ENCODE peak calls at places on chromosomes 3 and 15, in seven cellular contexts. One of them, this sample, is unnamed.

GRCh38 chr3:50662408-50662807 is 12.3 kb upstream of the DOCK3 start:
- DNase-seq in K562: no peak
- DNase-seq in tibial nerve: no peak
- DNase-seq in tibial artery: no peak
- DNase-seq in mucosa of descending colon: no peak
- DNase-seq in CD8-positive, alpha-beta T cell: no peak
- DNase-seq in MM.1S: no peak
- DNase-seq in this sample: no peak

GRCh38 chr3:55476515-55476914 is 10.6 kb downstream of the WNT5A start:
- DNase-seq in K562: no peak
- DNase-seq in tibial nerve: no peak
- DNase-seq in tibial artery: no peak
- DNase-seq in mucosa of descending colon: no peak
- DNase-seq in CD8-positive, alpha-beta T cell: no peak
- DNase-seq in MM.1S: no peak
- DNase-seq in this sample: no peak

GRCh38 chr15:60844431-60845174 is 365.7 kb upstream of the ICE2 start:
- DNase-seq in K562: no peak
- DNase-seq in tibial nerve: no peak
- DNase-seq in tibial artery: no peak
- DNase-seq in mucosa of descending colon: peak; percentile 49
- DNase-seq in CD8-positive, alpha-beta T cell: peak; percentile 56
- DNase-seq in MM.1S: no peak
- DNase-seq in this sample: no peak

GRCh38 chr3:52774901-52775864 is 2.2 kb upstream of the ITIH1 start:
- DNase-seq in K562: no peak
- DNase-seq in tibial nerve: peak; percentile 13
- DNase-seq in tibial artery: no peak
- DNase-seq in mucosa of descending colon: peak; percentile 42
- DNase-seq in CD8-positive, alpha-beta T cell: no peak
- DNase-seq in MM.1S: no peak
- DNase-seq in this sample: no peak

GRCh38 chr15:98635848-98636247 is 12.5 kb upstream of the IGF1R start:
- DNase-seq in K562: no peak
- DNase-seq in tibial nerve: no peak
- DNase-seq in tibial artery: no peak
- DNase-seq in mucosa of descending colon: no peak
- DNase-seq in CD8-positive, alpha-beta T cell: no peak
- DNase-seq in MM.1S: no peak
- DNase-seq in this sample: no peak

GRCh38 chr3:160685144-160685766 is 8.3 kb downstream of the ARL14 start:
- DNase-seq in K562: no peak
- DNase-seq in tibial nerve: no peak
- DNase-seq in tibial artery: no peak
- DNase-seq in mucosa of descending colon: no peak
- DNase-seq in CD8-positive, alpha-beta T cell: no peak
- DNase-seq in MM.1S: no peak
- DNase-seq in this sample: no peak

GRCh38 chr3:59424268-59425010 is 374.6 kb upstream of the CFAP20DC start:
- DNase-seq in K562: no peak
- DNase-seq in tibial nerve: no peak
- DNase-seq in tibial artery: no peak
- DNase-seq in mucosa of descending colon: no peak
- DNase-seq in CD8-positive, alpha-beta T cell: no peak
- DNase-seq in MM.1S: peak; percentile 88
- DNase-seq in this sample: no peak

GRCh38 chr3:51982352-51982837 is 940 bp upstream of the ACY1 start:
- DNase-seq in K562: no peak
- DNase-seq in tibial nerve: no peak
- DNase-seq in tibial artery: no peak
- DNase-seq in mucosa of descending colon: peak; percentile 72
- DNase-seq in CD8-positive, alpha-beta T cell: no peak
- DNase-seq in MM.1S: peak; percentile 69
- DNase-seq in this sample: no peak

GRCh38 chr15:28125673-28126651 is 26.8 kb upstream of the OCA2 start:
- DNase-seq in K562: peak; percentile 48
- DNase-seq in tibial nerve: no peak
- DNase-seq in tibial artery: no peak
- DNase-seq in mucosa of descending colon: peak; percentile 61
- DNase-seq in CD8-positive, alpha-beta T cell: no peak
- DNase-seq in MM.1S: peak; percentile 54
- DNase-seq in this sample: no peak

GRCh38 chr15:82963356-82964341 is 11.1 kb upstream of the HOMER2 start:
- DNase-seq in K562: no peak
- DNase-seq in tibial nerve: no peak
- DNase-seq in tibial artery: no peak
- DNase-seq in mucosa of descending colon: no peak
- DNase-seq in CD8-positive, alpha-beta T cell: no peak
- DNase-seq in MM.1S: no peak
- DNase-seq in this sample: no peak

GRCh38 chr3:149541091-149541491 is 66.6 kb downstream of the TM4SF4 start:
- DNase-seq in K562: no peak
- DNase-seq in tibial nerve: no peak
- DNase-seq in tibial artery: no peak
- DNase-seq in mucosa of descending colon: no peak
- DNase-seq in CD8-positive, alpha-beta T cell: no peak
- DNase-seq in MM.1S: no peak
- DNase-seq in this sample: no peak

GRCh38 chr15:85337398-85338074 is 42.9 kb upstream of the AKAP13 start:
- DNase-seq in K562: no peak
- DNase-seq in tibial nerve: no peak
- DNase-seq in tibial artery: no peak
- DNase-seq in mucosa of descending colon: no peak
- DNase-seq in CD8-positive, alpha-beta T cell: no peak
- DNase-seq in MM.1S: no peak
- DNase-seq in this sample: no peak

GRCh38 chr3:21894459-21895083 is 143.6 kb upstream of the ZNF385D start:
- DNase-seq in K562: no peak
- DNase-seq in tibial nerve: no peak
- DNase-seq in tibial artery: no peak
- DNase-seq in mucosa of descending colon: peak; percentile 1
- DNase-seq in CD8-positive, alpha-beta T cell: no peak
- DNase-seq in MM.1S: peak; percentile 21
- DNase-seq in this sample: no peak

GRCh38 chr15:48389701-48390143 is 58.5 kb downstream of the DUT start:
- DNase-seq in K562: no peak
- DNase-seq in tibial nerve: no peak
- DNase-seq in tibial artery: no peak
- DNase-seq in mucosa of descending colon: no peak
- DNase-seq in CD8-positive, alpha-beta T cell: no peak
- DNase-seq in MM.1S: no peak
- DNase-seq in this sample: no peak

GRCh38 chr15:28013976-28014375 is 85.1 kb downstream of the OCA2 start:
- DNase-seq in K562: no peak
- DNase-seq in tibial nerve: no peak
- DNase-seq in tibial artery: no peak
- DNase-seq in mucosa of descending colon: no peak
- DNase-seq in CD8-positive, alpha-beta T cell: no peak
- DNase-seq in MM.1S: no peak
- DNase-seq in this sample: no peak

GRCh38 chr15:101127503-101128076 is 124.3 kb downstream of the CHSY1 start:
- DNase-seq in K562: no peak
- DNase-seq in tibial nerve: peak; percentile 71
- DNase-seq in tibial artery: peak; percentile 91
- DNase-seq in mucosa of descending colon: peak; percentile 59
- DNase-seq in CD8-positive, alpha-beta T cell: no peak
- DNase-seq in MM.1S: peak; percentile 93
- DNase-seq in this sample: peak; percentile 89

GRCh38 chr3:25515131-25515530 is 87.1 kb downstream of the RARB start:
- DNase-seq in K562: no peak
- DNase-seq in tibial nerve: no peak
- DNase-seq in tibial artery: no peak
- DNase-seq in mucosa of descending colon: no peak
- DNase-seq in CD8-positive, alpha-beta T cell: no peak
- DNase-seq in MM.1S: no peak
- DNase-seq in this sample: no peak

GRCh38 chr3:184236636-184237035 is 7.3 kb downstream of the VWA5B2 start:
- DNase-seq in K562: no peak
- DNase-seq in tibial nerve: no peak
- DNase-seq in tibial artery: no peak
- DNase-seq in mucosa of descending colon: no peak
- DNase-seq in CD8-positive, alpha-beta T cell: no peak
- DNase-seq in MM.1S: no peak
- DNase-seq in this sample: no peak

GRCh38 chr3:72630614-72631344 is 217.5 kb downstream of the SHQ1 start:
- DNase-seq in K562: no peak
- DNase-seq in tibial nerve: no peak
- DNase-seq in tibial artery: no peak
- DNase-seq in mucosa of descending colon: no peak
- DNase-seq in CD8-positive, alpha-beta T cell: no peak
- DNase-seq in MM.1S: no peak
- DNase-seq in this sample: no peak

GRCh38 chr3:128009952-128010846 is 42.0 kb upstream of the SEC61A1 start:
- DNase-seq in K562: no peak
- DNase-seq in tibial nerve: no peak
- DNase-seq in tibial artery: no peak
- DNase-seq in mucosa of descending colon: no peak
- DNase-seq in CD8-positive, alpha-beta T cell: no peak
- DNase-seq in MM.1S: no peak
- DNase-seq in this sample: no peak

GRCh38 chr15:73482184-73482583 is 39.2 kb downstream of the REC114 start:
- DNase-seq in K562: no peak
- DNase-seq in tibial nerve: no peak
- DNase-seq in tibial artery: no peak
- DNase-seq in mucosa of descending colon: no peak
- DNase-seq in CD8-positive, alpha-beta T cell: no peak
- DNase-seq in MM.1S: no peak
- DNase-seq in this sample: no peak

GRCh38 chr3:102630531-102630930 is 195.7 kb downstream of the ZPLD1 start:
- DNase-seq in K562: no peak
- DNase-seq in tibial nerve: no peak
- DNase-seq in tibial artery: no peak
- DNase-seq in mucosa of descending colon: no peak
- DNase-seq in CD8-positive, alpha-beta T cell: no peak
- DNase-seq in MM.1S: no peak
- DNase-seq in this sample: no peak

GRCh38 chr15:79257454-79257853 is 25.1 kb upstream of the ANKRD34C start:
- DNase-seq in K562: no peak
- DNase-seq in tibial nerve: no peak
- DNase-seq in tibial artery: no peak
- DNase-seq in mucosa of descending colon: no peak
- DNase-seq in CD8-positive, alpha-beta T cell: no peak
- DNase-seq in MM.1S: no peak
- DNase-seq in this sample: no peak

DNA sequence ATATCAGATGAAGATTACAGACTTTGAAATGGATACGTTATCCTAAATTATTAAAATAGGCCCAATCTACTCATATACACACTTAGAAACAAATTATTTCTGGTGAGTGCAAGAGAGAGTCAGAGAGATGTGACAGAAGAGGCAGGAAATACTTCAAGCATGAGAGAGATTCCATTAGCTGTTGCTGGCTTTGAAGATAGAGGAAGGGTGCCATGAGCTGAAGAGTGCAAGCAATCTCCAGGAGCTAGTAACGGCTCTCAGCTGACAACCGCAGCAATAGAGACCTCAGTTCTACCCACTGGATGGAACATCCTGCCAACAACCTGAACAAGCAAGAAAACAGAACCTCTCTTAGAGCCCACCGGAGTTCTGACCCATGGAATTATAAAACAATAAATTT is 270.7 kb upstream of the SLITRK3 start:
- DNase-seq in K562: no peak
- DNase-seq in tibial nerve: no peak
- DNase-seq in tibial artery: no peak
- DNase-seq in mucosa of descending colon: no peak
- DNase-seq in CD8-positive, alpha-beta T cell: no peak
- DNase-seq in MM.1S: no peak
- DNase-seq in this sample: no peak
- H3K4me3 ChIP-seq in K562: no peak overlapping the region
- H3K4me3 ChIP-seq in tibial nerve: no peak overlapping the region
- H3K4me3 ChIP-seq in tibial artery: no peak overlapping the region
- H3K4me3 ChIP-seq in mucosa of descending colon: no peak overlapping the region
- H3K4me3 ChIP-seq in CD8-positive, alpha-beta T cell: no peak overlapping the region
- H3K4me3 ChIP-seq in MM.1S: no peak overlapping the region
- H3K4me3 ChIP-seq in this sample: no peak overlapping the region

GRCh38 chr3:177610677-177611654 is 413.7 kb upstream of the TBL1XR1 start:
- DNase-seq in K562: no peak
- DNase-seq in tibial nerve: no peak
- DNase-seq in tibial artery: no peak
- DNase-seq in mucosa of descending colon: peak; percentile 85
- DNase-seq in CD8-positive, alpha-beta T cell: no peak
- DNase-seq in MM.1S: peak; percentile 80
- DNase-seq in this sample: peak; percentile 39

GRCh38 chr3:177611781-177612389 is 414.6 kb upstream of the TBL1XR1 start:
- DNase-seq in K562: no peak
- DNase-seq in tibial nerve: no peak
- DNase-seq in tibial artery: no peak
- DNase-seq in mucosa of descending colon: no peak
- DNase-seq in CD8-positive, alpha-beta T cell: no peak
- DNase-seq in MM.1S: no peak
- DNase-seq in this sample: no peak

GRCh38 chr3:177615015-177615414 is 417.7 kb upstream of the TBL1XR1 start:
- DNase-seq in K562: peak; percentile 34
- DNase-seq in tibial nerve: peak; percentile 73
- DNase-seq in tibial artery: peak; percentile 74
- DNase-seq in mucosa of descending colon: peak; percentile 49
- DNase-seq in CD8-positive, alpha-beta T cell: no peak
- DNase-seq in MM.1S: no peak
- DNase-seq in this sample: peak; percentile 89

GRCh38 chr3:177610262-177610661 is 413.0 kb upstream of the TBL1XR1 start:
- DNase-seq in K562: no peak
- DNase-seq in tibial nerve: no peak
- DNase-seq in tibial artery: no peak
- DNase-seq in mucosa of descending colon: no peak
- DNase-seq in CD8-positive, alpha-beta T cell: no peak
- DNase-seq in MM.1S: no peak
- DNase-seq in this sample: no peak

GRCh38 chr3:177613901-177614300 is 416.6 kb upstream of the TBL1XR1 start:
- DNase-seq in K562: no peak
- DNase-seq in tibial nerve: no peak
- DNase-seq in tibial artery: no peak
- DNase-seq in mucosa of descending colon: no peak
- DNase-seq in CD8-positive, alpha-beta T cell: no peak
- DNase-seq in MM.1S: no peak
- DNase-seq in this sample: no peak
- H3K4me1 ChIP-seq in K562: peaks cover 3% of the 10 kb centered on the region
- H3K4me1 ChIP-seq in tibial nerve: no peaks in the 10 kb centered on the region
- H3K4me1 ChIP-seq in tibial artery: peaks cover 13% of the 10 kb centered on the region
- H3K4me1 ChIP-seq in mucosa of descending colon: peaks cover 12% of the 10 kb centered on the region
- H3K4me1 ChIP-seq in CD8-positive, alpha-beta T cell: peaks cover 12% of the 10 kb centered on the region
- H3K4me1 ChIP-seq in MM.1S: peaks cover 7% of the 10 kb centered on the region
- H3K4me1 ChIP-seq in this sample: peaks cover 2% of the 10 kb centered on the region

GRCh38 chr3:131018970-131019369 is 7.7 kb downstream of the ASTE1 start:
- DNase-seq in K562: no peak
- DNase-seq in tibial nerve: no peak
- DNase-seq in tibial artery: no peak
- DNase-seq in mucosa of descending colon: no peak
- DNase-seq in CD8-positive, alpha-beta T cell: no peak
- DNase-seq in MM.1S: no peak
- DNase-seq in this sample: no peak

GRCh38 chr3:131025500-131025899 is 1.1 kb downstream of the ASTE1 start:
- DNase-seq in K562: no peak
- DNase-seq in tibial nerve: no peak
- DNase-seq in tibial artery: no peak
- DNase-seq in mucosa of descending colon: no peak
- DNase-seq in CD8-positive, alpha-beta T cell: no peak
- DNase-seq in MM.1S: no peak
- DNase-seq in this sample: no peak

GRCh38 chr3:131020122-131020693 is 6.4 kb downstream of the ASTE1 start:
- DNase-seq in K562: no peak
- DNase-seq in tibial nerve: no peak
- DNase-seq in tibial artery: no peak
- DNase-seq in mucosa of descending colon: no peak
- DNase-seq in CD8-positive, alpha-beta T cell: no peak
- DNase-seq in MM.1S: no peak
- DNase-seq in this sample: no peak
- H3K4me3 ChIP-seq in K562: no peak overlapping the region
- H3K4me3 ChIP-seq in tibial nerve: no peak overlapping the region
- H3K4me3 ChIP-seq in tibial artery: no peak overlapping the region
- H3K4me3 ChIP-seq in mucosa of descending colon: no peak overlapping the region
- H3K4me3 ChIP-seq in CD8-positive, alpha-beta T cell: no peak overlapping the region
- H3K4me3 ChIP-seq in MM.1S: no peak overlapping the region
- H3K4me3 ChIP-seq in this sample: no peak overlapping the region

GRCh38 chr3:34106379-34106778 is 307.9 kb downstream of the PDCD6IP start:
- DNase-seq in K562: no peak
- DNase-seq in tibial nerve: no peak
- DNase-seq in tibial artery: no peak
- DNase-seq in mucosa of descending colon: no peak
- DNase-seq in CD8-positive, alpha-beta T cell: no peak
- DNase-seq in MM.1S: no peak
- DNase-seq in this sample: no peak
- H3K4me1 ChIP-seq in K562: no peaks in the 10 kb centered on the region
- H3K4me1 ChIP-seq in tibial nerve: no peaks in the 10 kb centered on the region
- H3K4me1 ChIP-seq in tibial artery: no peaks in the 10 kb centered on the region
- H3K4me1 ChIP-seq in mucosa of descending colon: no peaks in the 10 kb centered on the region
- H3K4me1 ChIP-seq in CD8-positive, alpha-beta T cell: no peaks in the 10 kb centered on the region
- H3K4me1 ChIP-seq in MM.1S: peaks cover 44% of the 10 kb centered on the region
- H3K4me1 ChIP-seq in this sample: no peaks in the 10 kb centered on the region